ENCODE peak calls at places on chromosomes 1 and 21, in eight cellular contexts. I, H, V, W, S, J, P and C are unnamed samples.

GRCh38 chr1:173865468-173866164 is 2.2 kb downstream of the GAS5 start:
- DNase-seq in I (no peak), H (no peak), V (no peak), W (no peak), S (no peak), J (no peak), P (no peak), C (no peak)

GRCh38 chr1:89555550-89555949 is 30.9 kb downstream of the LRRC8B start:
- DNase-seq in I (no peak), H (no peak), V (no peak), W (no peak), S (no peak), J (no peak), P (no peak), C (no peak)

GRCh38 chr1:181327796-181328195 is 155.5 kb upstream of the CACNA1E start:
- DNase-seq in I (no peak), H (no peak), V (no peak), W (no peak), S (no peak), J (no peak), P (no peak), C (no peak)

GRCh38 chr21:42102063-42102462 is 30.9 kb downstream of the UMODL1 start:
- DNase-seq in I (peak), H (no peak), V (no peak), W (no peak), S (no peak), J (no peak), P (no peak), C (no peak)

GRCh38 chr21:25963186-25963585 is 207.4 kb downstream of the APP start:
- DNase-seq in I (peak), H (peak), V (no peak), W (no peak), S (no peak), J (no peak), P (no peak), C (no peak)

GRCh38 chr21:45574691-45575090 is 32.5 kb upstream of the SLC19A1 start:
- DNase-seq in I (no peak), H (no peak), V (no peak), W (no peak), S (no peak), J (no peak), P (no peak), C (no peak)

GRCh38 chr1:201119206-201119814 is 7.1 kb upstream of the CACNA1S start:
- DNase-seq in I (peak), H (peak), V (peak), W (no peak), S (peak), J (peak), P (peak), C (peak)

GRCh38 chr1:155177918-155178281 is 4.3 kb downstream of the TRIM46 start:
- DNase-seq in I (no peak), H (no peak), V (no peak), W (no peak), S (no peak), J (peak), P (no peak), C (no peak)

GRCh38 chr1:7389201-7389785 is 381.8 kb upstream of the VAMP3 start:
- DNase-seq in I (no peak), H (no peak), V (peak), W (no peak), S (no peak), J (no peak), P (no peak), C (no peak)

GRCh38 chr1:204868340-204868700 is 2.3 kb upstream of the NFASC start:
- DNase-seq in I (no peak), H (no peak), V (no peak), W (no peak), S (no peak), J (no peak), P (no peak), C (no peak)

GRCh38 chr1:7398982-7399381 is 372.1 kb upstream of the VAMP3 start:
- DNase-seq in I (no peak), H (no peak), V (no peak), W (no peak), S (no peak), J (no peak), P (no peak), C (no peak)

GRCh38 chr1:231674575-231674974 is 48.0 kb downstream of the DISC1 start:
- DNase-seq in I (no peak), H (no peak), V (no peak), W (no peak), S (no peak), J (no peak), P (no peak), C (no peak)